ENCODE peak calls at places on chromosomes 1 and 21, in seven cellular contexts. H is A549, F is brain microvascular endothelial cell, D is hepatocyte, L is right lobe of liver, V is epithelial cell of esophagus, J is prostate gland. A is an unnamed sample.

GRCh38 chr1:165403835-165404482 is 41.0 kb downstream of the RXRG start:
- DNase-seq in H (peak), F (peak), D (peak), L (peak), V (peak), J (no peak), A (no peak)

GRCh38 chr1:161313554-161314200 is 504 bp upstream of the SDHC start:
- DNase-seq in H (no peak), F (no peak), D (no peak), L (no peak), V (no peak), J (no peak), A (no peak)

GRCh38 chr1:23718482-23718881 is 24.8 kb upstream of the ELOA start:
- DNase-seq in H (peak), F (peak), D (peak), L (no peak), V (peak), J (no peak), A (no peak)

GRCh38 chr1:8396083-8396911 is 78.4 kb downstream of the SLC45A1 start:
- DNase-seq in H (no peak), F (peak), D (no peak), L (no peak), V (no peak), J (no peak), A (no peak)

GRCh38 chr1:38133781-38134180 is 87.2 kb upstream of the POU3F1 start:
- DNase-seq in H (no peak), F (no peak), D (no peak), L (no peak), V (no peak), J (no peak), A (no peak)

GRCh38 chr1:77044133-77044849 is 174.9 kb downstream of the PIGK start:
- DNase-seq in H (peak), F (peak), D (no peak), L (no peak), V (peak), J (no peak), A (no peak)

GRCh38 chr1:221776495-221777413 is 34.9 kb upstream of the DUSP10 start:
- DNase-seq in H (no peak), F (no peak), D (no peak), L (no peak), V (no peak), J (no peak), A (no peak)

GRCh38 chr21:44487831-44488230 is 32.5 kb downstream of the LRRC3 start:
- DNase-seq in H (peak), F (peak), D (peak), L (no peak), V (no peak), J (no peak), A (no peak)

GRCh38 chr1:8653878-8654277 is 163.6 kb downstream of the RERE start:
- DNase-seq in H (no peak), F (no peak), D (no peak), L (no peak), V (no peak), J (no peak), A (no peak)

GRCh38 chr1:62178372-62178771 is 16.3 kb upstream of the L1TD1 start:
- DNase-seq in H (no peak), F (no peak), D (no peak), L (no peak), V (no peak), J (no peak), A (no peak)

GRCh38 chr1:40096646-40096976 is 441 bp downstream of the PPT1 start:
- DNase-seq in H (no peak), F (no peak), D (peak), L (no peak), V (no peak), J (no peak), A (no peak)

GRCh38 chr1:94593611-94594010 is 52.1 kb upstream of the F3 start:
- DNase-seq in H (no peak), F (no peak), D (no peak), L (no peak), V (no peak), J (no peak), A (no peak)

GRCh38 chr1:234309598-234310459 is 63.4 kb upstream of the COA6 start:
- DNase-seq in H (peak), F (peak), D (peak), L (peak), V (peak), J (peak), A (peak)
- H3K4me3 ChIP-seq in H (peak), F (peak), D (no peak), L (no peak), V (no peak), J (no peak), A (no peak)

DNA sequence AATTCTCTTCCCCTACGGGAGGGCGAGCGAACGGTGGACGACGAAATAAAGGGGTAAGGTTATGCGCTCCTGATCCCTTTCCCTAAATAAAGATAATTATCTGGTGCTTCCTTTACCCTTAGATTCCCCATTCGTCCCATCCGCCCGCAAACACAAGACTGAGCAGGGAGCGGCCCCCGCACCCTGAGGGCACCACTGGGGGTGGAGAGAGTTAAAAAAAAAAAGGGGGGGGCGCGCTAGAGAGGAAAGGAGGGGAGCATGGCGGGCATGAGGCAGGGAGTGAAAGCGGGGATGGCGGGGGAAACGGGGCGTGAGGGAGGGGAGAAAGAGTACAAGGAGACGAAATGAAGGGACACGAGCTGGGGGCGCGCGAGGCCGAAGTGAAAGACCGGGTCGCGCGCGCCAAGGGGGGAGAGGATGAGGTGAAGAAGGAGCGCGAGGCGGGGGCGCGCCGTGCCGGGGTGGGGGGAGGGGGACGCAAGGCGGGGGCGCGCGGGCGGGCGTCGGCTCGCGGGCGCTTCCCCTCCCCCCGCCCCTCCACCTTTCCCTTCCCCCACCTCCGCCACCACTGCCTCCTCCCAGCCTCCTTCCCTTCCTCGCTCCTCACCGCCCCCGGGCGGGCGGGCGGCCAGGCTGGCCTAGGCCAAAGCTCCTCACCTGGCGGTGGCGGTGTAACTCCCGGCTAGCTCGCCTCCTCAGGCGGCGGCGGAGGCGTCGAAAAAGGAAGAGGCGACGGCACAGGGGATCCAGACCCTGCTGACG is 515 bp downstream of the GATAD2B start:
- DNase-seq in H (no peak), F (no peak), D (peak), L (peak), V (peak), J (peak), A (no peak)
- TF ChIP-seq CTCF in H (peak), F (peak), D (peak), L (no peak), V (no peak), J (no peak), A (peak)

DNA sequence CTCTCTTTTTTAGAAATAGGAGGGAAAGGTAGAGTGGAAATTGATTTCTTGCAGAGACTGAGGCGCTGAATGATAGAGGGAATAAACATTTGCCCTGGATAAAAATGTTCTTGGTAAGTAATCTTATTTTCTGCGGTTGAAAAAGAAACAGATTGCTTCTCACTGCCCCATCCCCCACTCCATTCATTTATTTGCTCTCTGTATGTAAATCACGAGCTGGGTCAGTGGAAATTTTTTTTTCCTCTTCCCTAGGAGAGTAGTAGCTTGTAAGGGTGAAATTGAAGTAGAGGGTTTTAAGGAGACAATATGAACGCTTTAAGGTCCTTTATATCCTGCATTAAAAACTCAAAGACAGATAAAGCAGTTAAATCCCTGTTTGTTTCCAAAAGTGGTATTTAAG is 1.4 kb upstream of the BRINP3 start:
- DNase-seq in H (no peak), F (no peak), D (peak), L (no peak), V (no peak), J (no peak), A (no peak)
- H3K4me3 ChIP-seq in H (peak), F (peak), D (peak), L (no peak), V (peak), J (peak), A (peak)

GRCh38 chr1:84687703-84688460 is 2.4 kb downstream of the SSX2IP start:
- DNase-seq in H (no peak), F (no peak), D (no peak), L (no peak), V (no peak), J (no peak), A (no peak)

GRCh38 chr1:84688461-84689061 is 1.7 kb downstream of the SSX2IP start:
- DNase-seq in H (no peak), F (no peak), D (no peak), L (no peak), V (peak), J (no peak), A (no peak)

GRCh38 chr1:84691139-84691783 is 1.0 kb upstream of the SSX2IP start:
- DNase-seq in H (no peak), F (no peak), D (no peak), L (no peak), V (no peak), J (no peak), A (no peak)

GRCh38 chr1:84690397-84691138 is at the start of gene SSX2IP:
- DNase-seq in H (peak), F (peak), D (peak), L (peak), V (peak), J (peak), A (peak)

GRCh38 chr1:84689514-84690396 is 506 bp downstream of the SSX2IP start:
- DNase-seq in H (peak), F (peak), D (peak), L (peak), V (peak), J (peak), A (no peak)
- TF ChIP-seq CTCF in H (peak), F (peak), D (peak), L (no peak), V (peak), J (peak), A (peak)

GRCh38 chr1:197910120-197911110 is 6.8 kb upstream of the LHX9 start:
- DNase-seq in H (no peak), F (no peak), D (no peak), L (no peak), V (no peak), J (no peak), A (no peak)

GRCh38 chr1:197909346-197909745 is 6.9 kb downstream of the C1orf53 start:
- DNase-seq in H (no peak), F (no peak), D (no peak), L (no peak), V (no peak), J (no peak), A (no peak)

GRCh38 chr1:197912739-197913494 is 4.3 kb upstream of the LHX9 start:
- DNase-seq in H (no peak), F (no peak), D (no peak), L (no peak), V (no peak), J (no peak), A (no peak)

GRCh38 chr1:197911857-197912696 is 5.1 kb upstream of the LHX9 start:
- DNase-seq in H (no peak), F (no peak), D (no peak), L (no peak), V (no peak), J (no peak), A (no peak)

DNA sequence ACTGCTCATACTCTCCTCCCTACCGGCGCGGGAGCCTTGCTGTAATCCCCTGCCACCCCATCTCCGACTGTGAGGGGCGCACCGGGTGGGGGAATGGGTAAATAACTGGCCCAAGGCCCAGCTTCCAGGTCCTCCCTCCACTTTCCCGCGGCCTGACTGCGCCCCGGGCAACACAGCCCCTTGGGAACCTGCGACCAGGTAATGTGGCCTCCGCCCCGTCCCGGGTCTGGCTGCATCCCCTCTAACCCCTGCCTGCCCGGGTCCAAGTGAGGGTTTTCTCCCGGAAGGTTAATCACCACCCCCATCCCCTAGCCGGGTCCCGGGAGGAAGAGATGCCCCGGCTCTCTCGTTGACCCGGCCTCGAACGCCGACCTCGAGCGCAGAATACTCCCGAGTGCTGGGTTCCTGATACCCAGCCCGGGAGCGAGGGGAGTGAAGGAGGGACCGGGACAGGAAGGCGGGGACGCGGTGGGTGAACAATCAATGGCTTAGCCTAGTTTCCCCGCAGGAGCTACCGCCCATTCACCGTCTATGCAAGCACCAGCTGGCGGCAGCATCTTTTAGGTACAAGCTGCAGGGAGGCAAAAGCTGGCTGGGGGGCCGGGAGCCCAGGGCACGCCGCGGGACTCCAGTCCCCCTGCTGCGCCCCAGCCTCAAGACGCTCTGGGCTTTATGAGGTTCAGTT is 5.9 kb upstream of the LHX9 start:
- DNase-seq in H (no peak), F (no peak), D (no peak), L (no peak), V (no peak), J (no peak), A (no peak)
- H3K4me3 ChIP-seq in H (peak), F (no peak), D (no peak), L (no peak), V (no peak), J (no peak), A (no peak)

DNA sequence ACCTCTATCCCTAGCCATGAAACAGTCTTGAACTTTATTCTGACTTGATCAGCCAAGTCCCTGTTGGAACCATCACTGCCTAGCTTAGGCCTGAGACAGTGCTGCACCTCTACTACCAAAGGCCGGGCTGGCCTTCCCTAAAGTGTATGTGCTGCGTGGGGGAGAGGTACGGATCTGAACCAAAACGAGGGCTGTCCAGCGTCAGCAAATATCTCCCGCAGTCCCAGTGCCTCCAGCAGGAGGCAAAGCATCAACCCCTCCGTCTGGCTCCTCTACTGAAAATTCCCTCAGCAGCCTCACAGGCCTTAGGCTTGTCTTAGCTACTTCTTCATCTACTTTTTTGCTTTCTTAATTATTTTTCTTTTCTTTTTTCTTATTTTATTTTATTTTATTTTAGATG is 33.3 kb upstream of the KIF26B start:
- DNase-seq in H (no peak), F (no peak), D (no peak), L (no peak), V (no peak), J (no peak), A (no peak)
- TF ChIP-seq CTCF in H (no peak), F (peak), D (no peak), L (no peak), V (no peak), J (no peak), A (no peak)

GRCh38 chr1:226332947-226333346 is 24.0 kb upstream of the LIN9 start:
- DNase-seq in H (no peak), F (no peak), D (no peak), L (no peak), V (no peak), J (no peak), A (no peak)
- H3K4me3 ChIP-seq in H (peak), F (no peak), D (no peak), L (no peak), V (no peak), J (no peak), A (no peak)

DNA sequence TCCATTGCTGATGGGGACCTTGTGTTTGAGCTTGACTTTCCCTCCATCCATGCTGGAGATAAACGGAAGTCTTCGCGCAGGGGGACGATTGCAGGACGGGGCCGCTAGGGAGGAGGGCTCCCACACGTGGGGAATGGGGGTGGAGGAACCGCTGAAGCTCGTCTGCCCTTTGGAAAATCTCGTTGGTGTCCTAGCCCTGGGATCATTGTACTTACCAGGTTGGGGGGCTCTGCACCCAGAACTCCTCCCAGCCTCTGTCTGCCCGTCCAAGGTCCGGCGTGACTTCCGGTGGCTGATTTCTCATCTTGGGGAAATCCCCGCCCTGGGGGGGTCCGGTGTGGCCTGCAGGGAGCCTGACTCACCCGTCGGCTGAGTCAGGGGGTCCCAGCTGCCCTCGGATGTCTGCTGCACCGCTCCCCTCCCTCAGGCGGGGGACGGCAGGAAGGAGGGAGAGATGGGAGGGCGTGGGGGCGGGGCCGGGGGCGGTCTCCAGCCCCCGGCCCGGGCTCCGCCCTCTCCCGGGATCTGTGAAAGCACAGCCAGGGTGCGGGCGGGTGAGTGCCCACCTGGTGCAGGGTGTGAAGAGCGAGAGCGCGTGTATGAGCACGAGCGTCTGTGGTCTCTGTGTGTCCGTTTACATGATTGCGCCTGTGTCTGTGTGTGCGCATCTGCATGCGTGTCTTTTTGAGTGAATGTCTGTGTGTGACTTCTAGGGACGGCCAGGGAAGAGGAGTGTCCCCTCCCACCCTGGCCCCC is 35.8 kb downstream of the PIK3CD start:
- DNase-seq in H (peak), F (peak), D (peak), L (peak), V (peak), J (peak), A (peak)
- TF ChIP-seq CTCF in H (no peak), F (peak), D (no peak), L (no peak), V (no peak), J (no peak), A (peak)

A was measured in kidney epithelial cell.